ENCODE peak calls at places on chromosome 2, in ten cellular contexts. W, A, Y, F, O, X, M, D, J and N are unnamed samples. For H3K27me3, the result is how much of the 10 kb centered on the place peaks cover.

GRCh38 chr2:75608684-75609333 is 37.8 kb upstream of the MRPL19 start:
- DNase-seq in F (peak), J (no peak), D (no peak), A (peak), O (peak), M (peak), Y (no peak), X (peak), W (peak), N (peak)

GRCh38 chr2:237177986-237178385 is 92.3 kb downstream of the COPS8 start:
- DNase-seq in O (no peak), A (no peak), J (no peak), F (no peak), M (no peak), W (no peak), D (no peak), Y (no peak), X (no peak), N (no peak)

GRCh38 chr2:9524291-9524690 is 31.3 kb downstream of the ADAM17 start:
- DNase-seq in W (no peak), F (no peak), A (no peak), X (no peak), J (no peak), D (no peak), Y (no peak), M (no peak), O (no peak), N (no peak)

GRCh38 chr2:25347846-25348245 is 6.1 kb upstream of the DNMT3A start:
- DNase-seq in M (no peak), A (no peak), X (no peak), F (no peak), D (peak), Y (peak), W (no peak), J (no peak), O (no peak), N (no peak)

GRCh38 chr2:27376151-27376865 is 4.2 kb downstream of the ZNF513 start:
- DNase-seq in X (no peak), F (no peak), W (no peak), D (no peak), O (no peak), Y (no peak), J (no peak), A (no peak), M (no peak), N (no peak)

GRCh38 chr2:20432714-20433113 is 14.2 kb upstream of the RHOB start:
- DNase-seq in W (peak), A (no peak), J (no peak), F (no peak), D (no peak), Y (no peak), X (no peak), O (no peak), M (no peak), N (no peak)

GRCh38 chr2:216632952-216633615 is at the start of gene IGFBP2:
- DNase-seq in M (peak), F (peak), O (no peak), X (peak), W (peak), A (peak), D (peak), Y (no peak), J (no peak), N (no peak)

GRCh38 chr2:70528921-70529320 is 24.7 kb downstream of the TGFA start:
- DNase-seq in F (no peak), W (no peak), A (no peak), D (no peak), J (no peak), M (no peak), X (no peak), Y (no peak), O (no peak), N (no peak)

GRCh38 chr2:195503208-195503607 is 153.8 kb upstream of the SLC39A10 start:
- DNase-seq in F (no peak), W (no peak), J (no peak), O (no peak), X (no peak), A (no peak), Y (no peak), M (no peak), D (no peak), N (no peak)

GRCh38 chr2:160430001-160430344 is 63.6 kb downstream of the RBMS1 start:
- DNase-seq in Y (no peak), O (no peak), J (no peak), D (no peak), M (no peak), F (no peak), W (no peak), X (no peak), A (no peak), N (no peak)

GRCh38 chr2:160427629-160428424 is 65.8 kb downstream of the RBMS1 start:
- DNase-seq in Y (no peak), J (no peak), F (no peak), W (peak), A (no peak), O (peak), D (peak), M (no peak), X (peak), N (peak)

GRCh38 chr2:160428425-160428763 is 65.2 kb downstream of the RBMS1 start:
- DNase-seq in X (no peak), O (no peak), J (no peak), Y (no peak), F (no peak), D (no peak), A (no peak), M (no peak), W (no peak), N (no peak)

GRCh38 chr2:160431441-160431840 is 62.2 kb downstream of the RBMS1 start:
- DNase-seq in A (no peak), M (no peak), X (no peak), Y (no peak), F (no peak), W (no peak), O (no peak), J (no peak), D (no peak), N (no peak)

DNA sequence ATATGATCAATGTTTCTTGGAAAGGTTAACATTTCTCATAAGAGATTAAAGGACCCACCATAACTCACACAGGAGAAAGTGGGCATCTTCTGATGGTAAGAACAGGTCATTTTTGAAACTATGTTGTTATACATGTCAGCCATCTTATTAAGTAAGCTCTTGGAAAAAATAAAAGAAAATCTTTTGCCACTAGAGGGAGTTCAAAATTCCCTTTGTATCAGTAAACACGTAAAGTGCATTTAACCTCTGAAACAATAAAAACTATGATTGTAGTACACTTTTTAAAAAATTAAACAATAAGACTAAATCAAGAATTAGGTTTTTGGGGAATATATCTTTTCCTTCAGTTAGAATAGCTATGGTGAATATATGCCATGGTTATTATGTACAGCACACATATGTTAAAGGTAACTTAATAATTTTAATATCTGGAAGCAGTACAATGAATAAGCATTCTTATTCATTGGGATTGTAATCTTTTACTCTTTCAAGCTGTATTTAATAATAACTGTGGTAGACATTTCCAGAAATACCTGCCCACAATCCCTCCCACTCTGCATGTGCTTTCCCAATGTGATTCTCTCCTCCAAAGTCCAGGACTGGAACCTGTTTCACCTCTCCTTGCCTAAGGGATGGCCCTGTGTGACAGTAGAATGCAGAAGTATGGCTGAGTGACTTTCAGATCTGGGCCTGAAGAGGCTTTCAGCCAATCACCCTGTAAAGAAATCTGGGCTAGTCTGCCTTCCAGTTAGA is 64.2 kb downstream of the RBMS1 start:
- DNase-seq in X (no peak), D (peak), Y (no peak), M (no peak), O (no peak), F (no peak), J (no peak), A (no peak), W (no peak), N (no peak)
- TF ChIP-seq CTCF in X (peak), D (peak), Y (peak), M (peak), O (peak), F (peak), J (peak), A (peak), W (peak), N (peak)

GRCh38 chr2:36781907-36782635 is 85.6 kb downstream of the VIT start:
- DNase-seq in O (no peak), D (no peak), F (no peak), Y (no peak), A (no peak), J (no peak), M (no peak), X (no peak), W (no peak), N (no peak)

GRCh38 chr2:36779462-36779861 is 83.0 kb downstream of the VIT start:
- DNase-seq in W (no peak), D (no peak), Y (no peak), O (no peak), J (no peak), X (no peak), F (no peak), A (no peak), M (no peak), N (no peak)

GRCh38 chr2:36783276-36783675 is 86.8 kb downstream of the VIT start:
- DNase-seq in A (no peak), J (no peak), O (no peak), X (no peak), D (no peak), W (no peak), Y (no peak), F (no peak), M (no peak), N (no peak)

GRCh38 chr2:36777788-36778187 is 81.3 kb downstream of the VIT start:
- DNase-seq in D (no peak), A (no peak), F (no peak), Y (no peak), X (no peak), M (no peak), O (no peak), W (no peak), J (no peak), N (no peak)

DNA sequence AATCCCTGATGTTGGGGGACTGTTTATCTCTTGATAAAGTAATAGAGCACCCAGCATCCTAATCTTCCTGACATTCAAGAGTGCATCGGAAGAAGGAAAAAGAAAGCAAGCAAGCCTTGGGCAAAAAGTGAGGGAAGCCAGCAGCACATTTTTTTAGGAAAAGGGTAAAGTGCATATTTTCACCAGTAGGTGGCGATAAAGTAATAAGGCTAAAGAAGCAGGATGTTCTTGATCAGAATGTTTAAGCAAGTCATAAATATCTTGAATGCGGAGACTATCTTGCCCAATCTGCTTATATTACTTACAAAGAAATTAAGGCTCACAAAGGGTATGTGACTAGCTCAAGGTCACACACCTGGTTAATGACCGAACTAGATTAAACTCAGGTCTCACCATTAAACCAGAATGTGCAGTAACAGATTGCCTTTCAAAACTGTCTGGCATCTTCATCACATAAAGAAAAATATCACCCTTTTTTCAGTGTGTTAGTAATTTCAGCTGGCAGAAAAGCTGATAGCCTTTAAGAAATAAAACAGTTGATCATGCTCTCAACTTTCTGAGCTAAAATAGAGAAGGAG is 83.8 kb downstream of the VIT start:
- DNase-seq in M (no peak), Y (peak), F (peak), A (no peak), D (peak), O (no peak), X (no peak), W (no peak), J (no peak), N (no peak)
- H3K4me3 ChIP-seq in M (no peak), Y (peak), F (no peak), A (no peak), D (no peak), O (no peak), X (no peak), W (no peak), J (peak), N (no peak)

GRCh38 chr2:232633413-232634318 is at the start of gene EFHD1:
- DNase-seq in O (peak), F (peak), D (peak), W (peak), Y (no peak), M (peak), A (peak), J (peak), X (peak), N (peak)
- H3K27me3 ChIP-seq in O (under half), F (under half), D (under half), W (half or more), Y (half or more), M (under half), A (under half), J (under half), X (under half), N (under half)

GRCh38 chr2:240566203-240567136 is 1.8 kb upstream of the RNPEPL1 start:
- DNase-seq in D (peak), Y (no peak), X (peak), W (peak), J (peak), O (peak), A (peak), M (peak), F (peak), N (peak)
- TF ChIP-seq CTCF in D (peak), Y (peak), X (peak), W (peak), J (peak), O (peak), A (peak), M (peak), F (peak), N (peak)

DNA sequence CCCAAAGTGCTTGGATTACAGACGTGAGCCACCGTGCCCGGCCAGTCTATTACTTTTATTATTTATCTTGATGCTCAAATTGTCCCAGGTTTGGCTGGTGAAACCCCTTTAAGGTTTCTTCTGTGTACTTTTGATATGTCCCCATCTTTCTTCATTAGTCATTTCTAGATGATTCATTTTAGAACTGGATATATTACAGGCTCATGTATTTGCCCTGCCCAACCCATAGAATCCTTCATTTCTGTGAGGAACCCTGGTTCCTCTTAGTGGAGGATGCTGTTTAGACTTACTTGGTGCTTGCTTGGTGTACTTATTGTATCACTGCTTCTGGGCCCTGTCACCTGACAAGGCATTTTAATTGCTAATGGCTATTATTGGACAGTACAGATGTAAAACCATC is 40.1 kb downstream of the KCMF1 start:
- DNase-seq in W (no peak), M (no peak), Y (no peak), A (no peak), F (no peak), D (no peak), J (no peak), X (no peak), O (no peak), N (no peak)
- H3K4me3 ChIP-seq in W (no peak), M (no peak), Y (no peak), A (no peak), F (no peak), D (no peak), J (no peak), X (no peak), O (no peak), N (no peak)

GRCh38 chr2:120347387-120348010 is 1.6 kb downstream of the INHBB start:
- DNase-seq in J (no peak), M (no peak), Y (no peak), A (no peak), D (no peak), W (no peak), X (no peak), F (no peak), O (no peak), N (no peak)

GRCh38 chr2:120350125-120350524 is 4.2 kb downstream of the INHBB start:
- DNase-seq in X (no peak), W (no peak), O (no peak), A (no peak), M (no peak), D (no peak), Y (no peak), F (no peak), J (no peak), N (no peak)

GRCh38 chr2:120350801-120351324 is 4.9 kb downstream of the INHBB start:
- DNase-seq in M (no peak), J (no peak), X (no peak), W (no peak), D (no peak), Y (no peak), O (no peak), F (no peak), A (peak), N (no peak)

GRCh38 chr2:120348134-120349103 is 2.5 kb downstream of the INHBB start:
- DNase-seq in M (no peak), A (no peak), X (no peak), W (no peak), O (no peak), D (no peak), J (no peak), F (peak), Y (no peak), N (no peak)

GRCh38 chr2:120349125-120349921 is 3.4 kb downstream of the INHBB start:
- DNase-seq in D (no peak), Y (no peak), M (no peak), W (no peak), F (no peak), O (no peak), X (no peak), A (no peak), J (no peak), N (no peak)
- H3K27me3 ChIP-seq in D (half or more), Y (half or more), M (under half), W (half or more), F (under half), O (under half), X (under half), A (under half), J (under half), N (under half)

GRCh38 chr2:104863229-104863584 is 9.3 kb downstream of the POU3F3 start:
- DNase-seq in F (no peak), J (no peak), W (no peak), A (no peak), M (no peak), O (no peak), D (no peak), X (no peak), Y (no peak), N (no peak)

GRCh38 chr2:104864751-104865470 is 11.0 kb downstream of the POU3F3 start:
- DNase-seq in Y (no peak), W (no peak), A (no peak), J (no peak), F (no peak), O (no peak), D (no peak), X (no peak), M (no peak), N (no peak)

GRCh38 chr2:104862061-104862941 is 8.4 kb downstream of the POU3F3 start:
- DNase-seq in X (no peak), M (no peak), Y (no peak), J (no peak), A (no peak), W (no peak), F (no peak), D (peak), O (no peak), N (no peak)

GRCh38 chr2:104864280-104864599 is 10.3 kb downstream of the POU3F3 start:
- DNase-seq in M (no peak), O (no peak), X (no peak), F (no peak), A (no peak), D (no peak), W (no peak), Y (no peak), J (no peak), N (no peak)

DNA sequence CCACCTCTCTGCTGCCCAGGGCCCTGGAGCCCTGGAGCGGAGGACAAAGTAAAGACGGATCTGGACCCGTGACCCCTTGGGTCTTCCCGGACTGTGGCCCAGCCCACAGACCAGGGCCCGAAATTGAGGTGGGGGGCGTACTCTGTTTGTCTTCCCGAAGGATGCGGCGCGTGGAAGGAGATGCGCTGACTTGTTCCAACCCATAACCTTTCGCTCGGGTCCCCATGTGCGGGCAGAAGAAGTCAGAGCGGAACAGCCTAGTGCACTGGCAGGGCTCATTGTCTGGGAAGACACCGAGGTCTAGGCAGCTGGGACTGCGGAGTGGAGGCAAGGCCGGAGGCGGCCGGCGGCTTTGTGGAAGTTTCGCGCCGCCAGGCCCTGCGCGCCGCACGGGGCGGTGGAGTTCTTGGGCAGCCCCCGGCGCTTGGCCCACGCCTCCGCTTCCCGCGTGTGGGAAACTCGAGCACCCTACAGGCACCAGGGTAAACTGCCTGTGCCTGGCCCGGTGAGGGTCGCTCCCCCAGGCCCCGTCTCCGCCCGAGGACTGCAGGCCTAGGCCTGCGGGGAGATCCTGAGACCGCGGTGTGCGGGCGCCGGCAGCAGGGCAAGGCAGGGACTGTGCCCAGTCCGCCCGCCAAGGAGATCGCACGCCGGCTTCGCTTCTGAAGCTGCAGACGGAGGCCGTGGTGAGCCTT is 9.8 kb downstream of the POU3F3 start:
- DNase-seq in J (no peak), A (peak), D (no peak), X (no peak), O (no peak), M (no peak), W (no peak), F (no peak), Y (no peak), N (no peak)
- TF ChIP-seq CTCF in J (no peak), A (no peak), D (no peak), X (no peak), O (no peak), M (no peak), W (no peak), F (no peak), Y (no peak), N (no peak)

DNA sequence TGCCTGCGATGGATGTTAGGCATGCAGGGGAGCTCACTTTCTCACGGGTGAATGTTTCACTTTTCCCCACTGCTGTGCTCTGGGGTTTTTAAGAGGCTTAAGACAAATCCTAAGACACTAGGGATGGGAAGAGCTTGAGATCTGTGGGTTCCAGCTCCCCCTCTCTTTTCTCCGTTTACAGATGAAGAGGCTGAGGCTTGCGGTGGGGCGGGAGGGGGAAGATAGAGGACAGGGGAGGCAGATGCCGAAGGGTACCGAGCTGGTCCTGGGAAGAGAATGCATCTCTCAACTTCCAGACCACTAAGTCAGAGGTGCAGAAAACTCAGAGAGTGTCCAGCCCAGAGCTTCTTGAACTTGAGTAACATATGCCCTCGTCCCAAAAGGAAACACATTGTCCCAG is 8.2 kb upstream of the ATOH8 start:
- DNase-seq in A (no peak), F (no peak), J (no peak), X (no peak), D (no peak), O (no peak), Y (no peak), M (no peak), W (no peak), N (no peak)
- H3K4me3 ChIP-seq in A (no peak), F (no peak), J (no peak), X (no peak), D (no peak), O (no peak), Y (no peak), M (no peak), W (no peak), N (no peak)